ENCODE peak calls at places on chromosomes 12 and 14, in ten cellular contexts. V is breast epithelium; S is T-helper 17 cell; L is left colon; C is endothelial cell; Z is NCI-H1105 treated with DMSO at 0.1 percent for 48 hours; R is T-helper 2 cell; U is activated CD4-positive, alpha-beta T cell treated with anti-CD3 and anti-CD28 coated beads, Interleukin-2, amount 10 ng/mL, durations not matched to agents 24 days and 14 days; I is activated effector memory CD4-positive, alpha-beta T cell treated with anti-CD3 and anti-CD28 coated beads, Interleukin-2, amount 50 U/mL, for 16 hours; E is AML-193. K is an unnamed sample.

GRCh38 chr14:68527329-68527851 is 265.5 kb downstream of the ZFP36L1 start:
- DNase-seq in V (no peak), S (no peak), L (no peak), C (no peak), Z (no peak), R (no peak), U (no peak), I (no peak), E (no peak), K (no peak)

GRCh38 chr14:56949828-56950227 is 139.5 kb upstream of the OTX2 start:
- DNase-seq in V (no peak), S (no peak), L (peak; percentile 10), C (no peak), Z (peak; percentile 11), R (no peak), U (no peak), I (no peak), E (no peak), K (no peak)

GRCh38 chr12:53219956-53220856 is 11.8 kb downstream of the RARG start:
- DNase-seq in V (no peak), S (peak; percentile 61), L (peak; percentile 88), C (no peak), Z (peak; percentile 9), R (peak; percentile 52), U (peak; percentile 94), I (peak; percentile 91), E (peak; percentile 38), K (peak; percentile 82)

GRCh38 chr14:59769586-59769985 is 101.0 kb downstream of the RTN1 start:
- DNase-seq in V (no peak), S (no peak), L (no peak), C (no peak), Z (no peak), R (no peak), U (no peak), I (no peak), E (no peak), K (no peak)

GRCh38 chr12:81942588-81942987 is 183.4 kb upstream of the PPFIA2 start:
- DNase-seq in V (no peak), S (no peak), L (no peak), C (no peak), Z (no peak), R (no peak), U (peak; percentile 74), I (no peak), E (peak; percentile 92), K (no peak)

GRCh38 chr14:22194669-22195068 is 394.4 kb downstream of the DAD1 start:
- DNase-seq in V (no peak), S (no peak), L (no peak), C (no peak), Z (peak; percentile 3), R (no peak), U (no peak), I (no peak), E (no peak), K (no peak)

GRCh38 chr12:59803735-59804134 is 207.9 kb downstream of the SLC16A7 start:
- DNase-seq in V (no peak), S (no peak), L (no peak), C (no peak), Z (no peak), R (no peak), U (no peak), I (no peak), E (no peak), K (no peak)

GRCh38 chr12:94867066-94867855 is 136.2 kb downstream of the NDUFA12 start:
- DNase-seq in V (no peak), S (no peak), L (no peak), C (no peak), Z (no peak), R (no peak), U (no peak), I (no peak), E (no peak), K (no peak)

GRCh38 chr12:53380797-53381738 is 1.1 kb downstream of the SP1 start:
- DNase-seq in V (no peak), S (no peak), L (no peak), C (peak; percentile 27), Z (no peak), R (no peak), U (peak; percentile 66), I (no peak), E (peak; percentile 55), K (no peak)

GRCh38 chr14:57480044-57480443 is 13.6 kb downstream of the CCDC198 start:
- DNase-seq in V (no peak), S (no peak), L (no peak), C (no peak), Z (no peak), R (no peak), U (no peak), I (no peak), E (no peak), K (no peak)

GRCh38 chr12:100503228-100503628 is 29.6 kb downstream of the NR1H4 start:
- DNase-seq in V (no peak), S (no peak), L (no peak), C (no peak), Z (no peak), R (no peak), U (no peak), I (no peak), E (no peak), K (no peak)

GRCh38 chr12:102478416-102479098 is 1.8 kb downstream of the IGF1 start:
- DNase-seq in V (no peak), S (no peak), L (no peak), C (no peak), Z (no peak), R (no peak), U (peak; percentile 88), I (no peak), E (no peak), K (no peak)

GRCh38 chr14:91858536-91859275 is 8.6 kb downstream of the TC2N start:
- DNase-seq in V (no peak), S (no peak), L (no peak), C (no peak), Z (no peak), R (no peak), U (no peak), I (no peak), E (no peak), K (no peak)

GRCh38 chr12:18421840-18422239 is 160.5 kb downstream of the PIK3C2G start:
- DNase-seq in V (no peak), S (no peak), L (no peak), C (no peak), Z (no peak), R (no peak), U (no peak), I (no peak), E (no peak), K (no peak)

GRCh38 chr12:45268672-45269406 is 52.9 kb downstream of the ANO6 start:
- DNase-seq in V (peak; percentile 61), S (no peak), L (peak; percentile 38), C (peak; percentile 75), Z (peak; percentile 13), R (no peak), U (no peak), I (no peak), E (no peak), K (peak; percentile 61)

GRCh38 chr12:21330682-21331253 is 3.9 kb downstream of the SLCO1A2 start:
- DNase-seq in V (no peak), S (no peak), L (no peak), C (no peak), Z (no peak), R (no peak), U (no peak), I (no peak), E (no peak), K (no peak)

GRCh38 chr14:50285861-50286260 is 26.2 kb downstream of the L2HGDH start:
- DNase-seq in V (no peak), S (no peak), L (no peak), C (no peak), Z (no peak), R (no peak), U (no peak), I (no peak), E (no peak), K (no peak)

GRCh38 chr14:64556526-64556925 is 6.8 kb downstream of the PPP1R36 start:
- DNase-seq in V (no peak), S (no peak), L (no peak), C (no peak), Z (no peak), R (no peak), U (no peak), I (no peak), E (no peak), K (no peak)

GRCh38 chr12:98345308-98345876 is 170.0 kb upstream of the TMPO start:
- DNase-seq in V (no peak), S (no peak), L (no peak), C (no peak), Z (no peak), R (no peak), U (no peak), I (no peak), E (no peak), K (no peak)

GRCh38 chr14:95471526-95472304 is 44.7 kb downstream of the SYNE3 start:
- DNase-seq in V (no peak), S (no peak), L (no peak), C (no peak), Z (no peak), R (no peak), U (no peak), I (no peak), E (no peak), K (no peak)

GRCh38 chr14:72525087-72525909 is 368.6 kb downstream of the DPF3 start:
- DNase-seq in V (no peak), S (no peak), L (no peak), C (no peak), Z (no peak), R (no peak), U (no peak), I (no peak), E (no peak), K (no peak)

GRCh38 chr14:76662580-76662979 is 98.7 kb upstream of the VASH1 start:
- DNase-seq in V (no peak), S (no peak), L (no peak), C (no peak), Z (no peak), R (no peak), U (no peak), I (no peak), E (no peak), K (no peak)

GRCh38 chr14:69485261-69485660 is 733 bp downstream of the PLEKHD1 start:
- DNase-seq in V (no peak), S (no peak), L (no peak), C (no peak), Z (no peak), R (no peak), U (no peak), I (no peak), E (no peak), K (no peak)

GRCh38 chr12:16950041-16950677 is 344.2 kb upstream of the LMO3 start:
- DNase-seq in V (no peak), S (no peak), L (no peak), C (peak; percentile 7), Z (no peak), R (no peak), U (no peak), I (no peak), E (no peak), K (peak; percentile 15)

GRCh38 chr12:102740157-102741032 is 176.6 kb downstream of the PAH start:
- DNase-seq in V (no peak), S (no peak), L (no peak), C (peak; percentile 6), Z (peak; percentile 67), R (no peak), U (no peak), I (no peak), E (peak; percentile 5), K (peak; percentile 7)

GRCh38 chr12:100154472-100155247 is 12.0 kb upstream of the BLTP3B start:
- DNase-seq in V (no peak), S (peak; percentile 51), L (peak; percentile 85), C (peak; percentile 86), Z (peak; percentile 11), R (peak; percentile 45), U (peak; percentile 93), I (peak; percentile 91), E (peak; percentile 57), K (peak; percentile 55)

K was measured in HAP-1.